ENCODE peak calls at places on chromosomes 12 and 14, in six cellular contexts. One of them, this sample, is unnamed.

GRCh38 chr12:49098035-49098451 is 3.4 kb upstream of the DHH start:
- DNase-seq in amniotic stem cell: no peak
- DNase-seq in fibroblast of gingiva: no peak
- DNase-seq in germinal center: peak
- DNase-seq in stimulated activated naive CD8-positive, alpha-beta T cell treated with anti-CD3 and anti-CD28 coated beads, Interleukin-15, amount 100 ng/mL, for 72 hours: peak
- DNase-seq in Right ventricle myocardium superior: no peak
- DNase-seq in this sample: no peak

GRCh38 chr12:131018808-131019397 is 65.2 kb downstream of the ADGRD1 start:
- DNase-seq in amniotic stem cell: no peak
- DNase-seq in fibroblast of gingiva: no peak
- DNase-seq in germinal center: no peak
- DNase-seq in stimulated activated naive CD8-positive, alpha-beta T cell treated with anti-CD3 and anti-CD28 coated beads, Interleukin-15, amount 100 ng/mL, for 72 hours: no peak
- DNase-seq in Right ventricle myocardium superior: no peak
- DNase-seq in this sample: no peak

GRCh38 chr12:45130881-45131281 is 80.0 kb upstream of the DBX2 start:
- DNase-seq in amniotic stem cell: peak
- DNase-seq in fibroblast of gingiva: peak
- DNase-seq in germinal center: peak
- DNase-seq in stimulated activated naive CD8-positive, alpha-beta T cell treated with anti-CD3 and anti-CD28 coated beads, Interleukin-15, amount 100 ng/mL, for 72 hours: peak
- DNase-seq in Right ventricle myocardium superior: no peak
- DNase-seq in this sample: peak

GRCh38 chr12:33205986-33206385 is 233.6 kb downstream of the SYT10 start:
- DNase-seq in amniotic stem cell: no peak
- DNase-seq in fibroblast of gingiva: no peak
- DNase-seq in germinal center: no peak
- DNase-seq in stimulated activated naive CD8-positive, alpha-beta T cell treated with anti-CD3 and anti-CD28 coated beads, Interleukin-15, amount 100 ng/mL, for 72 hours: no peak
- DNase-seq in Right ventricle myocardium superior: no peak
- DNase-seq in this sample: no peak

GRCh38 chr12:27922591-27923139 is 49.9 kb downstream of the PTHLH start:
- DNase-seq in amniotic stem cell: peak
- DNase-seq in fibroblast of gingiva: peak
- DNase-seq in germinal center: no peak
- DNase-seq in stimulated activated naive CD8-positive, alpha-beta T cell treated with anti-CD3 and anti-CD28 coated beads, Interleukin-15, amount 100 ng/mL, for 72 hours: no peak
- DNase-seq in Right ventricle myocardium superior: no peak
- DNase-seq in this sample: no peak

GRCh38 chr12:27969011-27969900 is 3.3 kb downstream of the PTHLH start:
- DNase-seq in amniotic stem cell: no peak
- DNase-seq in fibroblast of gingiva: no peak
- DNase-seq in germinal center: no peak
- DNase-seq in stimulated activated naive CD8-positive, alpha-beta T cell treated with anti-CD3 and anti-CD28 coated beads, Interleukin-15, amount 100 ng/mL, for 72 hours: no peak
- DNase-seq in Right ventricle myocardium superior: no peak
- DNase-seq in this sample: no peak

GRCh38 chr14:69005432-69006148 is 26.5 kb upstream of the ACTN1 start:
- DNase-seq in amniotic stem cell: peak
- DNase-seq in fibroblast of gingiva: peak
- DNase-seq in germinal center: no peak
- DNase-seq in stimulated activated naive CD8-positive, alpha-beta T cell treated with anti-CD3 and anti-CD28 coated beads, Interleukin-15, amount 100 ng/mL, for 72 hours: no peak
- DNase-seq in Right ventricle myocardium superior: peak
- DNase-seq in this sample: peak

GRCh38 chr12:96878704-96879103 is 28.4 kb upstream of the NEDD1 start:
- DNase-seq in amniotic stem cell: no peak
- DNase-seq in fibroblast of gingiva: no peak
- DNase-seq in germinal center: no peak
- DNase-seq in stimulated activated naive CD8-positive, alpha-beta T cell treated with anti-CD3 and anti-CD28 coated beads, Interleukin-15, amount 100 ng/mL, for 72 hours: no peak
- DNase-seq in Right ventricle myocardium superior: no peak
- DNase-seq in this sample: peak

GRCh38 chr12:79055926-79056674 is 191.5 kb downstream of the SYT1 start:
- DNase-seq in amniotic stem cell: no peak
- DNase-seq in fibroblast of gingiva: no peak
- DNase-seq in germinal center: no peak
- DNase-seq in stimulated activated naive CD8-positive, alpha-beta T cell treated with anti-CD3 and anti-CD28 coated beads, Interleukin-15, amount 100 ng/mL, for 72 hours: no peak
- DNase-seq in Right ventricle myocardium superior: no peak
- DNase-seq in this sample: peak

GRCh38 chr12:76284816-76285750 is 63.1 kb downstream of the BBS10 start:
- DNase-seq in amniotic stem cell: no peak
- DNase-seq in fibroblast of gingiva: peak
- DNase-seq in germinal center: no peak
- DNase-seq in stimulated activated naive CD8-positive, alpha-beta T cell treated with anti-CD3 and anti-CD28 coated beads, Interleukin-15, amount 100 ng/mL, for 72 hours: no peak
- DNase-seq in Right ventricle myocardium superior: no peak
- DNase-seq in this sample: no peak

GRCh38 chr14:22112004-22112403 is 438.4 kb upstream of the OR4E1 start:
- DNase-seq in amniotic stem cell: no peak
- DNase-seq in fibroblast of gingiva: no peak
- DNase-seq in germinal center: peak
- DNase-seq in stimulated activated naive CD8-positive, alpha-beta T cell treated with anti-CD3 and anti-CD28 coated beads, Interleukin-15, amount 100 ng/mL, for 72 hours: peak
- DNase-seq in Right ventricle myocardium superior: no peak
- DNase-seq in this sample: no peak

GRCh38 chr12:51183349-51183748 is 10.4 kb upstream of the TFCP2 start:
- DNase-seq in amniotic stem cell: no peak
- DNase-seq in fibroblast of gingiva: no peak
- DNase-seq in germinal center: no peak
- DNase-seq in stimulated activated naive CD8-positive, alpha-beta T cell treated with anti-CD3 and anti-CD28 coated beads, Interleukin-15, amount 100 ng/mL, for 72 hours: no peak
- DNase-seq in Right ventricle myocardium superior: no peak
- DNase-seq in this sample: no peak

GRCh38 chr14:63551338-63551737 is 8.2 kb upstream of the PPP2R5E start:
- DNase-seq in amniotic stem cell: no peak
- DNase-seq in fibroblast of gingiva: no peak
- DNase-seq in germinal center: no peak
- DNase-seq in stimulated activated naive CD8-positive, alpha-beta T cell treated with anti-CD3 and anti-CD28 coated beads, Interleukin-15, amount 100 ng/mL, for 72 hours: no peak
- DNase-seq in Right ventricle myocardium superior: no peak
- DNase-seq in this sample: no peak

GRCh38 chr14:75373133-75373532 is 54.7 kb upstream of the JDP2 start:
- DNase-seq in amniotic stem cell: no peak
- DNase-seq in fibroblast of gingiva: no peak
- DNase-seq in germinal center: no peak
- DNase-seq in stimulated activated naive CD8-positive, alpha-beta T cell treated with anti-CD3 and anti-CD28 coated beads, Interleukin-15, amount 100 ng/mL, for 72 hours: no peak
- DNase-seq in Right ventricle myocardium superior: no peak
- DNase-seq in this sample: no peak

GRCh38 chr12:93317227-93317626 is 60.5 kb upstream of the NUDT4 start:
- DNase-seq in amniotic stem cell: no peak
- DNase-seq in fibroblast of gingiva: no peak
- DNase-seq in germinal center: no peak
- DNase-seq in stimulated activated naive CD8-positive, alpha-beta T cell treated with anti-CD3 and anti-CD28 coated beads, Interleukin-15, amount 100 ng/mL, for 72 hours: no peak
- DNase-seq in Right ventricle myocardium superior: no peak
- DNase-seq in this sample: no peak

GRCh38 chr12:89863332-89863938 is 154.8 kb upstream of the ATP2B1 start:
- DNase-seq in amniotic stem cell: no peak
- DNase-seq in fibroblast of gingiva: no peak
- DNase-seq in germinal center: peak
- DNase-seq in stimulated activated naive CD8-positive, alpha-beta T cell treated with anti-CD3 and anti-CD28 coated beads, Interleukin-15, amount 100 ng/mL, for 72 hours: peak
- DNase-seq in Right ventricle myocardium superior: no peak
- DNase-seq in this sample: no peak

GRCh38 chr12:132489602-132490239 is at the start of gene FBRSL1:
- DNase-seq in amniotic stem cell: peak
- DNase-seq in fibroblast of gingiva: peak
- DNase-seq in germinal center: peak
- DNase-seq in stimulated activated naive CD8-positive, alpha-beta T cell treated with anti-CD3 and anti-CD28 coated beads, Interleukin-15, amount 100 ng/mL, for 72 hours: peak
- DNase-seq in Right ventricle myocardium superior: peak
- DNase-seq in this sample: peak

GRCh38 chr14:77375164-77375950 is 1.5 kb downstream of the TMED8 start:
- DNase-seq in amniotic stem cell: no peak
- DNase-seq in fibroblast of gingiva: no peak
- DNase-seq in germinal center: peak
- DNase-seq in stimulated activated naive CD8-positive, alpha-beta T cell treated with anti-CD3 and anti-CD28 coated beads, Interleukin-15, amount 100 ng/mL, for 72 hours: no peak
- DNase-seq in Right ventricle myocardium superior: no peak
- DNase-seq in this sample: no peak

GRCh38 chr12:79933580-79934264 is 1.2 kb downstream of the PPP1R12A start:
- DNase-seq in amniotic stem cell: no peak
- DNase-seq in fibroblast of gingiva: peak
- DNase-seq in germinal center: peak
- DNase-seq in stimulated activated naive CD8-positive, alpha-beta T cell treated with anti-CD3 and anti-CD28 coated beads, Interleukin-15, amount 100 ng/mL, for 72 hours: no peak
- DNase-seq in Right ventricle myocardium superior: no peak
- DNase-seq in this sample: no peak

This sample was measured in HS-27A.